ENCODE peak calls at places on chromosomes 13 and 19, in seven cellular contexts. K is lung microvascular endothelial cell; M is M059J; L is amniotic epithelial cell; P is left lung; N is stimulated activated CD4-positive, alpha-beta T cell treated with anti-CD3 and anti-CD28 coated beads, Interleukin-4, amount 100 ng/mL, for 1 hour; F is KG1. Q is an unnamed sample.

GRCh38 chr19:5436948-5437306 is 18.3 kb upstream of the ZNRF4 start:
- DNase-seq in M (no peak), L (no peak), F (no peak), K (no peak), N (no peak), P (no peak), Q (no peak)

GRCh38 chr19:49114630-49115363 is 627 bp downstream of the LIN7B start:
- DNase-seq in K (peak), M (peak), L (peak), P (peak), F (no peak), N (peak), Q (peak)

GRCh38 chr13:20198781-20199180 is 6.0 kb upstream of the GJB2 start:
- DNase-seq in K (no peak), F (no peak), N (no peak), L (peak), M (no peak), P (no peak), Q (no peak)

GRCh38 chr19:40797166-40797962 is 1.6 kb upstream of the EGLN2 start:
- DNase-seq in M (no peak), F (no peak), N (no peak), K (no peak), P (peak), L (no peak), Q (no peak)

GRCh38 chr13:51397262-51397933 is 55.4 kb downstream of the INTS6 start:
- DNase-seq in L (peak), F (no peak), M (peak), P (no peak), N (no peak), K (no peak), Q (no peak)

GRCh38 chr13:37023871-37024270 is 23.3 kb downstream of the EXOSC8 start:
- DNase-seq in K (no peak), P (no peak), F (no peak), L (peak), N (no peak), M (peak), Q (peak)

GRCh38 chr13:101942038-101942437 is 459.8 kb downstream of the FGF14 start:
- DNase-seq in L (peak), K (peak), M (peak), N (no peak), P (no peak), F (no peak), Q (peak)

GRCh38 chr13:87172166-87172825 is 498.9 kb upstream of the SLITRK5 start:
- DNase-seq in N (no peak), M (no peak), P (no peak), K (no peak), F (no peak), L (peak), Q (no peak)

GRCh38 chr13:97435794-97436193 is 1.8 kb downstream of the RAP2A start:
- DNase-seq in K (peak), L (no peak), F (no peak), M (peak), P (no peak), N (no peak), Q (peak)

GRCh38 chr13:82076421-82076820 is 1735.5 kb upstream of the SPRY2 start:
- DNase-seq in M (no peak), F (no peak), P (no peak), L (no peak), N (no peak), K (no peak), Q (no peak)

Q was measured in RPMI7951.